ENCODE peak calls at places on chromosomes 12 and 14, in six cellular contexts. One of them, this sample, is unnamed.

GRCh38 chr12:69687390-69687789 is 11.7 kb downstream of the BEST3 start:
- DNase-seq in CD4-positive, alpha-beta T cell: no peak
- DNase-seq in PC-3: no peak
- DNase-seq in body of pancreas: no peak
- DNase-seq in GM12865: no peak
- DNase-seq in Calu3: no peak
- DNase-seq in this sample: no peak

GRCh38 chr12:123000578-123000977 is 20.1 kb downstream of the ARL6IP4 start:
- DNase-seq in CD4-positive, alpha-beta T cell: no peak
- DNase-seq in PC-3: no peak
- DNase-seq in body of pancreas: no peak
- DNase-seq in GM12865: no peak
- DNase-seq in Calu3: no peak
- DNase-seq in this sample: no peak

GRCh38 chr14:68662395-68662794 is 130.5 kb downstream of the ZFP36L1 start:
- DNase-seq in CD4-positive, alpha-beta T cell: no peak
- DNase-seq in PC-3: no peak
- DNase-seq in body of pancreas: peak
- DNase-seq in GM12865: no peak
- DNase-seq in Calu3: no peak
- DNase-seq in this sample: no peak

GRCh38 chr14:32998433-32998832 is 59.8 kb downstream of the NPAS3 start:
- DNase-seq in CD4-positive, alpha-beta T cell: no peak
- DNase-seq in PC-3: peak
- DNase-seq in body of pancreas: peak
- DNase-seq in GM12865: no peak
- DNase-seq in Calu3: peak
- DNase-seq in this sample: no peak

GRCh38 chr12:53995311-53996187 is 4.4 kb upstream of the HOXC9 start:
- DNase-seq in CD4-positive, alpha-beta T cell: no peak
- DNase-seq in PC-3: peak
- DNase-seq in body of pancreas: no peak
- DNase-seq in GM12865: no peak
- DNase-seq in Calu3: peak
- DNase-seq in this sample: no peak

GRCh38 chr12:116074686-116075085 is 202.8 kb downstream of the MED13L start:
- DNase-seq in CD4-positive, alpha-beta T cell: no peak
- DNase-seq in PC-3: no peak
- DNase-seq in body of pancreas: no peak
- DNase-seq in GM12865: no peak
- DNase-seq in Calu3: no peak
- DNase-seq in this sample: no peak

GRCh38 chr14:97709552-97709951 is 912.4 kb downstream of the VRK1 start:
- DNase-seq in CD4-positive, alpha-beta T cell: peak
- DNase-seq in PC-3: no peak
- DNase-seq in body of pancreas: no peak
- DNase-seq in GM12865: no peak
- DNase-seq in Calu3: no peak
- DNase-seq in this sample: no peak

GRCh38 chr12:122480753-122481152 is 20.0 kb downstream of the ZCCHC8 start:
- DNase-seq in CD4-positive, alpha-beta T cell: no peak
- DNase-seq in PC-3: no peak
- DNase-seq in body of pancreas: no peak
- DNase-seq in GM12865: no peak
- DNase-seq in Calu3: no peak
- DNase-seq in this sample: no peak

GRCh38 chr12:93223440-93224426 is 154.0 kb upstream of the NUDT4 start:
- DNase-seq in CD4-positive, alpha-beta T cell: no peak
- DNase-seq in PC-3: peak
- DNase-seq in body of pancreas: no peak
- DNase-seq in GM12865: no peak
- DNase-seq in Calu3: peak
- DNase-seq in this sample: peak

GRCh38 chr14:78153069-78153351 is 17.2 kb upstream of the NRXN3 start:
- DNase-seq in CD4-positive, alpha-beta T cell: no peak
- DNase-seq in PC-3: peak
- DNase-seq in body of pancreas: no peak
- DNase-seq in GM12865: no peak
- DNase-seq in Calu3: peak
- DNase-seq in this sample: no peak

GRCh38 chr12:72071030-72071429 is 132.4 kb downstream of the TPH2 start:
- DNase-seq in CD4-positive, alpha-beta T cell: no peak
- DNase-seq in PC-3: no peak
- DNase-seq in body of pancreas: no peak
- DNase-seq in GM12865: no peak
- DNase-seq in Calu3: no peak
- DNase-seq in this sample: no peak

GRCh38 chr12:52391618-52392002 is 6.2 kb upstream of the KRT84 start:
- DNase-seq in CD4-positive, alpha-beta T cell: no peak
- DNase-seq in PC-3: no peak
- DNase-seq in body of pancreas: peak
- DNase-seq in GM12865: no peak
- DNase-seq in Calu3: no peak
- DNase-seq in this sample: no peak

GRCh38 chr12:16300706-16301105 is 23.2 kb upstream of the SLC15A5 start:
- DNase-seq in CD4-positive, alpha-beta T cell: no peak
- DNase-seq in PC-3: no peak
- DNase-seq in body of pancreas: no peak
- DNase-seq in GM12865: no peak
- DNase-seq in Calu3: no peak
- DNase-seq in this sample: no peak

GRCh38 chr12:42128888-42129287 is 15.8 kb downstream of the GXYLT1 start:
- DNase-seq in CD4-positive, alpha-beta T cell: no peak
- DNase-seq in PC-3: no peak
- DNase-seq in body of pancreas: no peak
- DNase-seq in GM12865: no peak
- DNase-seq in Calu3: no peak
- DNase-seq in this sample: no peak

GRCh38 chr12:58262796-58263195 is 321.4 kb downstream of the ATP23 start:
- DNase-seq in CD4-positive, alpha-beta T cell: no peak
- DNase-seq in PC-3: no peak
- DNase-seq in body of pancreas: no peak
- DNase-seq in GM12865: no peak
- DNase-seq in Calu3: no peak
- DNase-seq in this sample: no peak

GRCh38 chr14:89454971-89455370 is 37.9 kb upstream of the FOXN3 start:
- DNase-seq in CD4-positive, alpha-beta T cell: no peak
- DNase-seq in PC-3: no peak
- DNase-seq in body of pancreas: no peak
- DNase-seq in GM12865: no peak
- DNase-seq in Calu3: no peak
- DNase-seq in this sample: no peak

GRCh38 chr12:94062796-94063635 is 85.4 kb upstream of the PLXNC1 start:
- DNase-seq in CD4-positive, alpha-beta T cell: no peak
- DNase-seq in PC-3: no peak
- DNase-seq in body of pancreas: no peak
- DNase-seq in GM12865: no peak
- DNase-seq in Calu3: no peak
- DNase-seq in this sample: no peak

GRCh38 chr14:24051162-24051788 is 534 bp upstream of the CARMIL3 start:
- DNase-seq in CD4-positive, alpha-beta T cell: no peak
- DNase-seq in PC-3: no peak
- DNase-seq in body of pancreas: no peak
- DNase-seq in GM12865: no peak
- DNase-seq in Calu3: no peak
- DNase-seq in this sample: no peak

GRCh38 chr14:44107156-44107555 is 399.9 kb downstream of the FSCB start:
- DNase-seq in CD4-positive, alpha-beta T cell: no peak
- DNase-seq in PC-3: no peak
- DNase-seq in body of pancreas: no peak
- DNase-seq in GM12865: no peak
- DNase-seq in Calu3: no peak
- DNase-seq in this sample: no peak

DNA sequence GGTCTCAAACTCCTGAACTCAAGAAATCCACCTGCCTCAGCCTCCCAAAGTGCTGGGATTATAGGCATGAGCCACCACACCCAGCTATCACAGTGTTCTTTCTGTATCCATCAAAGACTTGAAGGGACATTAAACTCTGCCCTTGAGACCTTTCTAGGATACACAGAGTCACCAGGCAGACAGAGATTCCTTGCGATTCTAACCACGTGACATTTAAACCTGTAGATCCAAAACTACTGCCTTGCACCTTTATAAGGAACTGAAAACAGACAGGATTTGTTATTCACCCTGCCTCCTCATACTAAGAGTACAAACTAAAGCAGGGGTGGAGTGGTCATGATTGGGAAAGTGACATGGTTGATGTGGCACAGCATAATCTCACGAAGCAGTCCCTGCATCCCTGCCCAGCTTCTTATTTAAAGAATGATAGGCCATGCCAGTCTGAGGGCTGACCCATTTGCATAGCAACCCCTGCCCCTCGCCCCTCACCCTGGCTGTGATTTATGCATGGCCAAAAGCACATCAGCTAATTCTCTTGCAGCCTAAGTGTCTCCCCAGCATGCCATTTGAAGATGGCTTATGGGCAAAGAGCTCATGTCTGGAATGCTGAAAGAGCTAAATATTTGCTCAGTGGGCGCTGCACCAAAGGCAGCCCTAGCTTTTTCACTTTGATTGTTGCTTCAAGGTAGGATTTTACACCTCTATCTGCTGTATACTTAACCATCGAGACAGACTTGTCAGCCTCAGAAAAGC is 43.2 kb upstream of the MYBPC1 start:
- DNase-seq in CD4-positive, alpha-beta T cell: no peak
- DNase-seq in PC-3: no peak
- DNase-seq in body of pancreas: no peak
- DNase-seq in GM12865: no peak
- DNase-seq in Calu3: no peak
- DNase-seq in this sample: no peak
- TF ChIP-seq CTCF in CD4-positive, alpha-beta T cell: no peak
- TF ChIP-seq CTCF in PC-3: no peak
- TF ChIP-seq CTCF in body of pancreas: no peak
- TF ChIP-seq CTCF in GM12865: no peak
- TF ChIP-seq CTCF in Calu3: no peak
- TF ChIP-seq CTCF in this sample: no peak

GRCh38 chr12:15152456-15152855 is 68.8 kb downstream of the RERG start:
- DNase-seq in CD4-positive, alpha-beta T cell: no peak
- DNase-seq in PC-3: peak
- DNase-seq in body of pancreas: no peak
- DNase-seq in GM12865: no peak
- DNase-seq in Calu3: no peak
- DNase-seq in this sample: no peak
- TF ChIP-seq CTCF in CD4-positive, alpha-beta T cell: no peak
- TF ChIP-seq CTCF in PC-3: no peak
- TF ChIP-seq CTCF in body of pancreas: no peak
- TF ChIP-seq CTCF in GM12865: no peak
- TF ChIP-seq CTCF in Calu3: no peak
- TF ChIP-seq CTCF in this sample: peak

DNA sequence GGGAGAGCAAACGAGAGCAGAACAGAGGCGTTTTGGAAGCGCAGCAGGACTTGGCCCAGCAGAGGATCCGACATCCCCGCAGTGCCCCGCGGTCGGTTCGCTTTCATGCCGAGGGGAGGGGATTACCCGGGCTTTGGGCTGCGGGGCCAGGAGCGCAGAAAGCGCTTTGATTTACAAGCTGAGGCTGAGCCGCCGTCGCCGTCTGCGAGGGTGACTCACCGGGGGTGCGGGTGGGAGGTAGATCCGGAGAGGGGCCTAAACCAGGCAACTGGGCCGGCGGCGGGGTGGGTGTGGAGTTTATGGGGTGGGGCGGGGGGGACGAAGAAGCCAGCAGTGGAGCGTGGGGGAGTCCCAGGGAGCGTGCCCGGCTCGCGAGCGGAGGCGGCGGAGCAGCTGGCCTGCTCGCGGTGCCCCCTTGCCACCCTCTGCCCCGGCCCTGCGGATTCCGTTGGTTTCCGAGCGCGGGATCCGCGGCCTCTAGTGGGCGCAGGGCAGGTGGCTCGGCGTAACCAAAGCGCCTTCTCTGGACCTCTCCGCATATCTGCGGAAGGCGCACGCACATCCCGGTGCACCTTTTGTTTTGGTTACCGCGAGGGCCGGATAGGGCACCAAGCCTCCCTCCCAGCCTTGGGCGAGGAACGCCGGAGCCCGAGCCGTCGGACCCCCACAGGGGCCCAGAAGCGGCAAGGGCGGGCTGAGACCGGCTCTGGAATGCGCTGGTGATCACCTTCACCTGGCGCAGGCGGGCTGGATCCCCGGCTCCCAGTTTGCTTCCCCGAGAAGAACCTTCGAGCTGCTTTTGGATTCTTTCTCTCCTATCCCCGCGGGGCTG is 2.6 kb downstream of the SIX4 start:
- DNase-seq in CD4-positive, alpha-beta T cell: no peak
- DNase-seq in PC-3: peak
- DNase-seq in body of pancreas: peak
- DNase-seq in GM12865: peak
- DNase-seq in Calu3: peak
- DNase-seq in this sample: no peak
- TF ChIP-seq CTCF in CD4-positive, alpha-beta T cell: no peak
- TF ChIP-seq CTCF in PC-3: peak
- TF ChIP-seq CTCF in body of pancreas: peak
- TF ChIP-seq CTCF in GM12865: no peak
- TF ChIP-seq CTCF in Calu3: no peak
- TF ChIP-seq CTCF in this sample: peak

GRCh38 chr12:6607751-6608591 is 792 bp upstream of the CHD4 start:
- DNase-seq in CD4-positive, alpha-beta T cell: peak
- DNase-seq in PC-3: peak
- DNase-seq in body of pancreas: peak
- DNase-seq in GM12865: peak
- DNase-seq in Calu3: peak
- DNase-seq in this sample: peak

GRCh38 chr12:6603095-6603567 is 4.0 kb downstream of the CHD4 start:
- DNase-seq in CD4-positive, alpha-beta T cell: peak
- DNase-seq in PC-3: no peak
- DNase-seq in body of pancreas: peak
- DNase-seq in GM12865: no peak
- DNase-seq in Calu3: no peak
- DNase-seq in this sample: no peak

GRCh38 chr12:6606331-6607131 is 648 bp downstream of the CHD4 start:
- DNase-seq in CD4-positive, alpha-beta T cell: peak
- DNase-seq in PC-3: no peak
- DNase-seq in body of pancreas: peak
- DNase-seq in GM12865: peak
- DNase-seq in Calu3: peak
- DNase-seq in this sample: no peak

GRCh38 chr12:6604254-6605029 is 2.7 kb downstream of the CHD4 start:
- DNase-seq in CD4-positive, alpha-beta T cell: no peak
- DNase-seq in PC-3: no peak
- DNase-seq in body of pancreas: no peak
- DNase-seq in GM12865: no peak
- DNase-seq in Calu3: no peak
- DNase-seq in this sample: no peak

GRCh38 chr12:6605425-6606330 is 1.5 kb downstream of the CHD4 start:
- DNase-seq in CD4-positive, alpha-beta T cell: peak
- DNase-seq in PC-3: peak
- DNase-seq in body of pancreas: no peak
- DNase-seq in GM12865: peak
- DNase-seq in Calu3: peak
- DNase-seq in this sample: no peak
- TF ChIP-seq CTCF in CD4-positive, alpha-beta T cell: no peak
- TF ChIP-seq CTCF in PC-3: no peak
- TF ChIP-seq CTCF in body of pancreas: no peak
- TF ChIP-seq CTCF in GM12865: no peak
- TF ChIP-seq CTCF in Calu3: no peak
- TF ChIP-seq CTCF in this sample: no peak